ENCODE peak calls at places on chromosomes 16 and 17, in eight cellular contexts. One of them, this sample, is unnamed.

GRCh38 chr17:71500761-71501555 is 619.9 kb upstream of the SOX9 start:
- DNase-seq in thoracic aorta: no peak
- DNase-seq in C1 segment of cervical spinal cord: no peak
- DNase-seq in activated B cell treated with CpG ODN at 0.5 μM for 24 hours: no peak
- DNase-seq in HFF-Myc: no peak
- DNase-seq in stimulated activated CD8-positive, alpha-beta memory T cell treated with anti-CD3 and anti-CD28 coated beads, Interleukin-4, amount 100 ng/mL, for 1 hour: no peak
- DNase-seq in NCI-H2081: no peak
- DNase-seq in amniotic stem cell: no peak
- DNase-seq in this sample: peak; percentile 34

GRCh38 chr16:67847064-67847861 is at the start of gene CENPT:
- DNase-seq in thoracic aorta: no peak
- DNase-seq in C1 segment of cervical spinal cord: peak; percentile 77
- DNase-seq in activated B cell treated with CpG ODN at 0.5 μM for 24 hours: no peak
- DNase-seq in HFF-Myc: no peak
- DNase-seq in stimulated activated CD8-positive, alpha-beta memory T cell treated with anti-CD3 and anti-CD28 coated beads, Interleukin-4, amount 100 ng/mL, for 1 hour: peak; percentile 15
- DNase-seq in NCI-H2081: peak; percentile 45
- DNase-seq in amniotic stem cell: peak; percentile 57
- DNase-seq in this sample: no peak

GRCh38 chr16:79369796-79370195 is 230.7 kb downstream of the MAF start:
- DNase-seq in thoracic aorta: no peak
- DNase-seq in C1 segment of cervical spinal cord: no peak
- DNase-seq in activated B cell treated with CpG ODN at 0.5 μM for 24 hours: no peak
- DNase-seq in HFF-Myc: no peak
- DNase-seq in stimulated activated CD8-positive, alpha-beta memory T cell treated with anti-CD3 and anti-CD28 coated beads, Interleukin-4, amount 100 ng/mL, for 1 hour: no peak
- DNase-seq in NCI-H2081: no peak
- DNase-seq in amniotic stem cell: no peak
- DNase-seq in this sample: no peak

GRCh38 chr16:57485916-57486857 is at the start of gene DOK4:
- DNase-seq in thoracic aorta: no peak
- DNase-seq in C1 segment of cervical spinal cord: peak; percentile 71
- DNase-seq in activated B cell treated with CpG ODN at 0.5 μM for 24 hours: peak; percentile 78
- DNase-seq in HFF-Myc: no peak
- DNase-seq in stimulated activated CD8-positive, alpha-beta memory T cell treated with anti-CD3 and anti-CD28 coated beads, Interleukin-4, amount 100 ng/mL, for 1 hour: peak; percentile 30
- DNase-seq in NCI-H2081: peak; percentile 63
- DNase-seq in amniotic stem cell: peak; percentile 67
- DNase-seq in this sample: no peak

GRCh38 chr16:5510819-5511370 is 413.3 kb upstream of the EEF2KMT start:
- DNase-seq in thoracic aorta: no peak
- DNase-seq in C1 segment of cervical spinal cord: no peak
- DNase-seq in activated B cell treated with CpG ODN at 0.5 μM for 24 hours: no peak
- DNase-seq in HFF-Myc: no peak
- DNase-seq in stimulated activated CD8-positive, alpha-beta memory T cell treated with anti-CD3 and anti-CD28 coated beads, Interleukin-4, amount 100 ng/mL, for 1 hour: no peak
- DNase-seq in NCI-H2081: no peak
- DNase-seq in amniotic stem cell: no peak
- DNase-seq in this sample: no peak

GRCh38 chr17:74520790-74521480 is 10.3 kb downstream of the CD300LB start:
- DNase-seq in thoracic aorta: no peak
- DNase-seq in C1 segment of cervical spinal cord: no peak
- DNase-seq in activated B cell treated with CpG ODN at 0.5 μM for 24 hours: no peak
- DNase-seq in HFF-Myc: no peak
- DNase-seq in stimulated activated CD8-positive, alpha-beta memory T cell treated with anti-CD3 and anti-CD28 coated beads, Interleukin-4, amount 100 ng/mL, for 1 hour: no peak
- DNase-seq in NCI-H2081: no peak
- DNase-seq in amniotic stem cell: no peak
- DNase-seq in this sample: no peak

GRCh38 chr16:58466396-58466795 is 33.5 kb upstream of the NDRG4 start:
- DNase-seq in thoracic aorta: no peak
- DNase-seq in C1 segment of cervical spinal cord: no peak
- DNase-seq in activated B cell treated with CpG ODN at 0.5 μM for 24 hours: no peak
- DNase-seq in HFF-Myc: no peak
- DNase-seq in stimulated activated CD8-positive, alpha-beta memory T cell treated with anti-CD3 and anti-CD28 coated beads, Interleukin-4, amount 100 ng/mL, for 1 hour: no peak
- DNase-seq in NCI-H2081: no peak
- DNase-seq in amniotic stem cell: no peak
- DNase-seq in this sample: no peak

GRCh38 chr17:64091116-64091515 is 38.8 kb downstream of the ERN1 start:
- DNase-seq in thoracic aorta: no peak
- DNase-seq in C1 segment of cervical spinal cord: no peak
- DNase-seq in activated B cell treated with CpG ODN at 0.5 μM for 24 hours: no peak
- DNase-seq in HFF-Myc: no peak
- DNase-seq in stimulated activated CD8-positive, alpha-beta memory T cell treated with anti-CD3 and anti-CD28 coated beads, Interleukin-4, amount 100 ng/mL, for 1 hour: no peak
- DNase-seq in NCI-H2081: no peak
- DNase-seq in amniotic stem cell: no peak
- DNase-seq in this sample: no peak

GRCh38 chr17:78571329-78571728 is 5.9 kb downstream of the DNAH17 start:
- DNase-seq in thoracic aorta: no peak
- DNase-seq in C1 segment of cervical spinal cord: no peak
- DNase-seq in activated B cell treated with CpG ODN at 0.5 μM for 24 hours: no peak
- DNase-seq in HFF-Myc: no peak
- DNase-seq in stimulated activated CD8-positive, alpha-beta memory T cell treated with anti-CD3 and anti-CD28 coated beads, Interleukin-4, amount 100 ng/mL, for 1 hour: no peak
- DNase-seq in NCI-H2081: no peak
- DNase-seq in amniotic stem cell: no peak
- DNase-seq in this sample: no peak

GRCh38 chr16:13307861-13308260 is 406.5 kb downstream of the SHISA9 start:
- DNase-seq in thoracic aorta: no peak
- DNase-seq in C1 segment of cervical spinal cord: no peak
- DNase-seq in activated B cell treated with CpG ODN at 0.5 μM for 24 hours: no peak
- DNase-seq in HFF-Myc: no peak
- DNase-seq in stimulated activated CD8-positive, alpha-beta memory T cell treated with anti-CD3 and anti-CD28 coated beads, Interleukin-4, amount 100 ng/mL, for 1 hour: no peak
- DNase-seq in NCI-H2081: no peak
- DNase-seq in amniotic stem cell: no peak
- DNase-seq in this sample: no peak

GRCh38 chr16:88977028-88977844 is at the start of gene CBFA2T3:
- DNase-seq in thoracic aorta: no peak
- DNase-seq in C1 segment of cervical spinal cord: no peak
- DNase-seq in activated B cell treated with CpG ODN at 0.5 μM for 24 hours: no peak
- DNase-seq in HFF-Myc: no peak
- DNase-seq in stimulated activated CD8-positive, alpha-beta memory T cell treated with anti-CD3 and anti-CD28 coated beads, Interleukin-4, amount 100 ng/mL, for 1 hour: no peak
- DNase-seq in NCI-H2081: no peak
- DNase-seq in amniotic stem cell: no peak
- DNase-seq in this sample: no peak

GRCh38 chr17:73028311-73028755 is 64.2 kb downstream of the SLC39A11 start:
- DNase-seq in thoracic aorta: no peak
- DNase-seq in C1 segment of cervical spinal cord: no peak
- DNase-seq in activated B cell treated with CpG ODN at 0.5 μM for 24 hours: no peak
- DNase-seq in HFF-Myc: no peak
- DNase-seq in stimulated activated CD8-positive, alpha-beta memory T cell treated with anti-CD3 and anti-CD28 coated beads, Interleukin-4, amount 100 ng/mL, for 1 hour: no peak
- DNase-seq in NCI-H2081: no peak
- DNase-seq in amniotic stem cell: no peak
- DNase-seq in this sample: no peak

GRCh38 chr17:50620237-50620636 is 14.4 kb upstream of the ABCC3 start:
- DNase-seq in thoracic aorta: no peak
- DNase-seq in C1 segment of cervical spinal cord: no peak
- DNase-seq in activated B cell treated with CpG ODN at 0.5 μM for 24 hours: no peak
- DNase-seq in HFF-Myc: no peak
- DNase-seq in stimulated activated CD8-positive, alpha-beta memory T cell treated with anti-CD3 and anti-CD28 coated beads, Interleukin-4, amount 100 ng/mL, for 1 hour: no peak
- DNase-seq in NCI-H2081: no peak
- DNase-seq in amniotic stem cell: no peak
- DNase-seq in this sample: no peak

GRCh38 chr17:48550313-48551205 is 5.7 kb upstream of the HOXB2 start:
- DNase-seq in thoracic aorta: no peak
- DNase-seq in C1 segment of cervical spinal cord: no peak
- DNase-seq in activated B cell treated with CpG ODN at 0.5 μM for 24 hours: no peak
- DNase-seq in HFF-Myc: no peak
- DNase-seq in stimulated activated CD8-positive, alpha-beta memory T cell treated with anti-CD3 and anti-CD28 coated beads, Interleukin-4, amount 100 ng/mL, for 1 hour: no peak
- DNase-seq in NCI-H2081: no peak
- DNase-seq in amniotic stem cell: no peak
- DNase-seq in this sample: no peak

GRCh38 chr17:49022391-49022941 is 25.3 kb downstream of the IGF2BP1 start:
- DNase-seq in thoracic aorta: no peak
- DNase-seq in C1 segment of cervical spinal cord: no peak
- DNase-seq in activated B cell treated with CpG ODN at 0.5 μM for 24 hours: no peak
- DNase-seq in HFF-Myc: no peak
- DNase-seq in stimulated activated CD8-positive, alpha-beta memory T cell treated with anti-CD3 and anti-CD28 coated beads, Interleukin-4, amount 100 ng/mL, for 1 hour: no peak
- DNase-seq in NCI-H2081: no peak
- DNase-seq in amniotic stem cell: no peak
- DNase-seq in this sample: no peak

GRCh38 chr17:46072998-46073397 is 73.9 kb downstream of the STH start:
- DNase-seq in thoracic aorta: no peak
- DNase-seq in C1 segment of cervical spinal cord: no peak
- DNase-seq in activated B cell treated with CpG ODN at 0.5 μM for 24 hours: no peak
- DNase-seq in HFF-Myc: no peak
- DNase-seq in stimulated activated CD8-positive, alpha-beta memory T cell treated with anti-CD3 and anti-CD28 coated beads, Interleukin-4, amount 100 ng/mL, for 1 hour: no peak
- DNase-seq in NCI-H2081: no peak
- DNase-seq in amniotic stem cell: no peak
- DNase-seq in this sample: peak; percentile 65

GRCh38 chr17:11178576-11178975 is 62.4 kb upstream of the SHISA6 start:
- DNase-seq in thoracic aorta: no peak
- DNase-seq in C1 segment of cervical spinal cord: no peak
- DNase-seq in activated B cell treated with CpG ODN at 0.5 μM for 24 hours: no peak
- DNase-seq in HFF-Myc: no peak
- DNase-seq in stimulated activated CD8-positive, alpha-beta memory T cell treated with anti-CD3 and anti-CD28 coated beads, Interleukin-4, amount 100 ng/mL, for 1 hour: no peak
- DNase-seq in NCI-H2081: no peak
- DNase-seq in amniotic stem cell: no peak
- DNase-seq in this sample: no peak

GRCh38 chr16:31484491-31485171 is 1.7 kb downstream of the SLC5A2 start:
- DNase-seq in thoracic aorta: no peak
- DNase-seq in C1 segment of cervical spinal cord: no peak
- DNase-seq in activated B cell treated with CpG ODN at 0.5 μM for 24 hours: no peak
- DNase-seq in HFF-Myc: no peak
- DNase-seq in stimulated activated CD8-positive, alpha-beta memory T cell treated with anti-CD3 and anti-CD28 coated beads, Interleukin-4, amount 100 ng/mL, for 1 hour: no peak
- DNase-seq in NCI-H2081: no peak
- DNase-seq in amniotic stem cell: no peak
- DNase-seq in this sample: no peak

GRCh38 chr16:30084816-30085159 is 6.9 kb downstream of the TBX6 start:
- DNase-seq in thoracic aorta: no peak
- DNase-seq in C1 segment of cervical spinal cord: no peak
- DNase-seq in activated B cell treated with CpG ODN at 0.5 μM for 24 hours: no peak
- DNase-seq in HFF-Myc: no peak
- DNase-seq in stimulated activated CD8-positive, alpha-beta memory T cell treated with anti-CD3 and anti-CD28 coated beads, Interleukin-4, amount 100 ng/mL, for 1 hour: no peak
- DNase-seq in NCI-H2081: no peak
- DNase-seq in amniotic stem cell: no peak
- DNase-seq in this sample: no peak

GRCh38 chr17:19857640-19858039 is 10.1 kb downstream of the ULK2 start:
- DNase-seq in thoracic aorta: no peak
- DNase-seq in C1 segment of cervical spinal cord: no peak
- DNase-seq in activated B cell treated with CpG ODN at 0.5 μM for 24 hours: no peak
- DNase-seq in HFF-Myc: no peak
- DNase-seq in stimulated activated CD8-positive, alpha-beta memory T cell treated with anti-CD3 and anti-CD28 coated beads, Interleukin-4, amount 100 ng/mL, for 1 hour: no peak
- DNase-seq in NCI-H2081: no peak
- DNase-seq in amniotic stem cell: no peak
- DNase-seq in this sample: no peak

GRCh38 chr16:73951541-73951940 is 345.1 kb upstream of the PSMD7 start:
- DNase-seq in thoracic aorta: no peak
- DNase-seq in C1 segment of cervical spinal cord: no peak
- DNase-seq in activated B cell treated with CpG ODN at 0.5 μM for 24 hours: no peak
- DNase-seq in HFF-Myc: no peak
- DNase-seq in stimulated activated CD8-positive, alpha-beta memory T cell treated with anti-CD3 and anti-CD28 coated beads, Interleukin-4, amount 100 ng/mL, for 1 hour: no peak
- DNase-seq in NCI-H2081: no peak
- DNase-seq in amniotic stem cell: no peak
- DNase-seq in this sample: no peak

GRCh38 chr17:4420692-4421131 is 13.0 kb upstream of the SPNS3 start:
- DNase-seq in thoracic aorta: peak; percentile 6
- DNase-seq in C1 segment of cervical spinal cord: peak; percentile 38
- DNase-seq in activated B cell treated with CpG ODN at 0.5 μM for 24 hours: peak; percentile 24
- DNase-seq in HFF-Myc: peak; percentile 37
- DNase-seq in stimulated activated CD8-positive, alpha-beta memory T cell treated with anti-CD3 and anti-CD28 coated beads, Interleukin-4, amount 100 ng/mL, for 1 hour: no peak
- DNase-seq in NCI-H2081: peak; percentile 59
- DNase-seq in amniotic stem cell: peak; percentile 24
- DNase-seq in this sample: peak; percentile 28

GRCh38 chr16:66036162-66036561 is 330.3 kb upstream of the CDH5 start:
- DNase-seq in thoracic aorta: no peak
- DNase-seq in C1 segment of cervical spinal cord: no peak
- DNase-seq in activated B cell treated with CpG ODN at 0.5 μM for 24 hours: no peak
- DNase-seq in HFF-Myc: peak; percentile 45
- DNase-seq in stimulated activated CD8-positive, alpha-beta memory T cell treated with anti-CD3 and anti-CD28 coated beads, Interleukin-4, amount 100 ng/mL, for 1 hour: no peak
- DNase-seq in NCI-H2081: no peak
- DNase-seq in amniotic stem cell: no peak
- DNase-seq in this sample: no peak

GRCh38 chr16:22670551-22670970 is 143.4 kb upstream of the HS3ST2 start:
- DNase-seq in thoracic aorta: no peak
- DNase-seq in C1 segment of cervical spinal cord: no peak
- DNase-seq in activated B cell treated with CpG ODN at 0.5 μM for 24 hours: peak; percentile 29
- DNase-seq in HFF-Myc: no peak
- DNase-seq in stimulated activated CD8-positive, alpha-beta memory T cell treated with anti-CD3 and anti-CD28 coated beads, Interleukin-4, amount 100 ng/mL, for 1 hour: no peak
- DNase-seq in NCI-H2081: no peak
- DNase-seq in amniotic stem cell: no peak
- DNase-seq in this sample: no peak

GRCh38 chr16:84726670-84727467 is 27.1 kb downstream of the USP10 start:
- DNase-seq in thoracic aorta: no peak
- DNase-seq in C1 segment of cervical spinal cord: no peak
- DNase-seq in activated B cell treated with CpG ODN at 0.5 μM for 24 hours: peak; percentile 37
- DNase-seq in HFF-Myc: no peak
- DNase-seq in stimulated activated CD8-positive, alpha-beta memory T cell treated with anti-CD3 and anti-CD28 coated beads, Interleukin-4, amount 100 ng/mL, for 1 hour: no peak
- DNase-seq in NCI-H2081: no peak
- DNase-seq in amniotic stem cell: no peak
- DNase-seq in this sample: no peak

GRCh38 chr17:41678907-41679739 is 9.6 kb upstream of the EIF1 start:
- DNase-seq in thoracic aorta: no peak
- DNase-seq in C1 segment of cervical spinal cord: no peak
- DNase-seq in activated B cell treated with CpG ODN at 0.5 μM for 24 hours: no peak
- DNase-seq in HFF-Myc: peak; percentile 37
- DNase-seq in stimulated activated CD8-positive, alpha-beta memory T cell treated with anti-CD3 and anti-CD28 coated beads, Interleukin-4, amount 100 ng/mL, for 1 hour: no peak
- DNase-seq in NCI-H2081: no peak
- DNase-seq in amniotic stem cell: no peak
- DNase-seq in this sample: no peak

GRCh38 chr17:55770220-55770870 is 19.5 kb downstream of the PCTP start:
- DNase-seq in thoracic aorta: no peak
- DNase-seq in C1 segment of cervical spinal cord: no peak
- DNase-seq in activated B cell treated with CpG ODN at 0.5 μM for 24 hours: no peak
- DNase-seq in HFF-Myc: no peak
- DNase-seq in stimulated activated CD8-positive, alpha-beta memory T cell treated with anti-CD3 and anti-CD28 coated beads, Interleukin-4, amount 100 ng/mL, for 1 hour: no peak
- DNase-seq in NCI-H2081: peak; percentile 57
- DNase-seq in amniotic stem cell: peak; percentile 6
- DNase-seq in this sample: peak; percentile 29

GRCh38 chr16:57784334-57784733 is 18.0 kb downstream of the KIFC3 start:
- DNase-seq in thoracic aorta: no peak
- DNase-seq in C1 segment of cervical spinal cord: no peak
- DNase-seq in activated B cell treated with CpG ODN at 0.5 μM for 24 hours: no peak
- DNase-seq in HFF-Myc: no peak
- DNase-seq in stimulated activated CD8-positive, alpha-beta memory T cell treated with anti-CD3 and anti-CD28 coated beads, Interleukin-4, amount 100 ng/mL, for 1 hour: no peak
- DNase-seq in NCI-H2081: no peak
- DNase-seq in amniotic stem cell: no peak
- DNase-seq in this sample: no peak

GRCh38 chr16:21667575-21667974 is 3.8 kb downstream of the OTOA start:
- DNase-seq in thoracic aorta: no peak
- DNase-seq in C1 segment of cervical spinal cord: no peak
- DNase-seq in activated B cell treated with CpG ODN at 0.5 μM for 24 hours: no peak
- DNase-seq in HFF-Myc: no peak
- DNase-seq in stimulated activated CD8-positive, alpha-beta memory T cell treated with anti-CD3 and anti-CD28 coated beads, Interleukin-4, amount 100 ng/mL, for 1 hour: no peak
- DNase-seq in NCI-H2081: no peak
- DNase-seq in amniotic stem cell: no peak
- DNase-seq in this sample: no peak

GRCh38 chr16:1183235-1183907 is 30.5 kb downstream of the CACNA1H start:
- DNase-seq in thoracic aorta: no peak
- DNase-seq in C1 segment of cervical spinal cord: no peak
- DNase-seq in activated B cell treated with CpG ODN at 0.5 μM for 24 hours: no peak
- DNase-seq in HFF-Myc: no peak
- DNase-seq in stimulated activated CD8-positive, alpha-beta memory T cell treated with anti-CD3 and anti-CD28 coated beads, Interleukin-4, amount 100 ng/mL, for 1 hour: no peak
- DNase-seq in NCI-H2081: no peak
- DNase-seq in amniotic stem cell: no peak
- DNase-seq in this sample: no peak

GRCh38 chr17:20920813-20921199 is 122.0 kb downstream of the USP22 start:
- DNase-seq in thoracic aorta: no peak
- DNase-seq in C1 segment of cervical spinal cord: no peak
- DNase-seq in activated B cell treated with CpG ODN at 0.5 μM for 24 hours: no peak
- DNase-seq in HFF-Myc: no peak
- DNase-seq in stimulated activated CD8-positive, alpha-beta memory T cell treated with anti-CD3 and anti-CD28 coated beads, Interleukin-4, amount 100 ng/mL, for 1 hour: no peak
- DNase-seq in NCI-H2081: no peak
- DNase-seq in amniotic stem cell: no peak
- DNase-seq in this sample: no peak

GRCh38 chr16:56246051-56246817 is 54.9 kb downstream of the GNAO1 start:
- DNase-seq in thoracic aorta: no peak
- DNase-seq in C1 segment of cervical spinal cord: peak; percentile 34
- DNase-seq in activated B cell treated with CpG ODN at 0.5 μM for 24 hours: no peak
- DNase-seq in HFF-Myc: peak; percentile 14
- DNase-seq in stimulated activated CD8-positive, alpha-beta memory T cell treated with anti-CD3 and anti-CD28 coated beads, Interleukin-4, amount 100 ng/mL, for 1 hour: no peak
- DNase-seq in NCI-H2081: no peak
- DNase-seq in amniotic stem cell: no peak
- DNase-seq in this sample: no peak

GRCh38 chr17:38730526-38731379 is 612 bp downstream of the CISD3 start:
- DNase-seq in thoracic aorta: peak; percentile 47
- DNase-seq in C1 segment of cervical spinal cord: no peak
- DNase-seq in activated B cell treated with CpG ODN at 0.5 μM for 24 hours: no peak
- DNase-seq in HFF-Myc: no peak
- DNase-seq in stimulated activated CD8-positive, alpha-beta memory T cell treated with anti-CD3 and anti-CD28 coated beads, Interleukin-4, amount 100 ng/mL, for 1 hour: no peak
- DNase-seq in NCI-H2081: peak; percentile 79
- DNase-seq in amniotic stem cell: no peak
- DNase-seq in this sample: no peak

GRCh38 chr16:8848231-8848938 is 20.4 kb downstream of the CARHSP1 start:
- DNase-seq in thoracic aorta: no peak
- DNase-seq in C1 segment of cervical spinal cord: no peak
- DNase-seq in activated B cell treated with CpG ODN at 0.5 μM for 24 hours: no peak
- DNase-seq in HFF-Myc: no peak
- DNase-seq in stimulated activated CD8-positive, alpha-beta memory T cell treated with anti-CD3 and anti-CD28 coated beads, Interleukin-4, amount 100 ng/mL, for 1 hour: no peak
- DNase-seq in NCI-H2081: no peak
- DNase-seq in amniotic stem cell: no peak
- DNase-seq in this sample: no peak

This sample was measured in HS-5.